ENCODE peak calls at places on chromosomes 4 and X, in eight cellular contexts. U, W, P, H, J, T, I and X are unnamed samples. For H3K27me3, the result is how much of the 10 kb centered on the place peaks cover.

GRCh38 chrX:39416547-39417262 is 615.4 kb downstream of the MID1IP1 start:
- DNase-seq in T (no peak), I (no peak), W (no peak), U (no peak), J (no peak), H (no peak), P (no peak), X (no peak)

GRCh38 chrX:39203427-39203826 is 402.2 kb downstream of the MID1IP1 start:
- DNase-seq in I (no peak), W (no peak), T (no peak), U (no peak), J (no peak), H (no peak), P (no peak), X (no peak)

GRCh38 chr4:41359069-41359769 is 102.5 kb downstream of the UCHL1 start:
- DNase-seq in H (no peak), J (no peak), I (no peak), W (peak), U (no peak), T (no peak), P (no peak), X (no peak)

GRCh38 chrX:71917621-71918341 is 7.1 kb downstream of the NHSL2 start:
- DNase-seq in P (no peak), H (peak), T (no peak), U (no peak), J (peak), W (no peak), I (no peak), X (no peak)

GRCh38 chrX:95318882-95319281 is 1365.8 kb upstream of the DIAPH2 start:
- DNase-seq in U (no peak), T (no peak), H (no peak), J (no peak), I (no peak), P (no peak), W (no peak), X (no peak)

GRCh38 chr4:77155631-77156345 is 1.2 kb upstream of the CCNG2 start:
- DNase-seq in W (peak), J (no peak), T (no peak), U (no peak), H (no peak), I (no peak), P (no peak), X (no peak)

GRCh38 chrX:96683997-96684338 is 674 bp upstream of the DIAPH2 start:
- DNase-seq in P (no peak), U (no peak), J (no peak), H (no peak), I (no peak), W (no peak), T (no peak), X (no peak)

GRCh38 chrX:111254896-111255693 is 15.2 kb downstream of the CAPN6 start:
- DNase-seq in H (no peak), J (no peak), W (no peak), I (no peak), U (no peak), T (no peak), P (no peak), X (no peak)

GRCh38 chr4:6963139-6963611 is 53.5 kb downstream of the TBC1D14 start:
- DNase-seq in H (no peak), T (no peak), W (peak), U (no peak), P (no peak), I (no peak), J (peak), X (no peak)

GRCh38 chr4:123667496-123667895 is 270.9 kb downstream of the SPRY1 start:
- DNase-seq in J (peak), U (no peak), W (no peak), T (no peak), P (no peak), I (no peak), H (no peak), X (no peak)

GRCh38 chrX:24229967-24230366 is 80.4 kb downstream of the ZFX start:
- DNase-seq in H (no peak), U (no peak), I (no peak), P (no peak), W (peak), T (no peak), J (no peak), X (no peak)

GRCh38 chr4:6663596-6664393 is 23.3 kb downstream of the MRFAP1 start:
- DNase-seq in J (no peak), H (no peak), P (no peak), W (no peak), T (peak), I (no peak), U (no peak), X (no peak)

GRCh38 chrX:101452051-101452450 is 33.2 kb upstream of the ARMCX4 start:
- DNase-seq in P (no peak), T (no peak), I (no peak), W (no peak), U (no peak), H (no peak), J (no peak), X (no peak)

GRCh38 chr4:8599657-8600056 is 7.1 kb downstream of the CPZ start:
- DNase-seq in T (no peak), J (peak), W (no peak), U (no peak), I (no peak), H (no peak), P (peak), X (no peak)

GRCh38 chrX:22952011-22952410 is 47.7 kb upstream of the DDX53 start:
- DNase-seq in I (no peak), T (no peak), H (no peak), J (peak), P (no peak), W (no peak), U (no peak), X (no peak)

GRCh38 chrX:132615396-132616131 is 126.7 kb upstream of the MBNL3 start:
- DNase-seq in H (peak), T (no peak), I (no peak), U (peak), W (peak), J (peak), P (peak), X (peak)

GRCh38 chr4:180828455-180829018 is 1414.7 kb upstream of the TENM3 start:
- DNase-seq in H (no peak), U (no peak), W (peak), T (no peak), J (peak), P (no peak), I (no peak), X (peak)

GRCh38 chrX:77597511-77597910 is 150.3 kb downstream of the FGF16 start:
- DNase-seq in T (no peak), P (no peak), H (no peak), J (no peak), U (no peak), W (no peak), I (no peak), X (no peak)

GRCh38 chrX:100731441-100732281 is at the start of gene SYTL4:
- DNase-seq in T (peak), W (peak), H (peak), I (no peak), U (peak), P (peak), J (no peak), X (peak)

GRCh38 chr4:124980276-124980752 is 267.8 kb upstream of the ANKRD50 start:
- DNase-seq in U (no peak), W (no peak), P (no peak), I (no peak), T (no peak), H (no peak), J (peak), X (no peak)

GRCh38 chrX:153582896-153583295 is 16.0 kb downstream of the CCNQ start:
- DNase-seq in J (peak), I (no peak), T (no peak), H (no peak), U (peak), W (peak), P (no peak), X (peak)

DNA sequence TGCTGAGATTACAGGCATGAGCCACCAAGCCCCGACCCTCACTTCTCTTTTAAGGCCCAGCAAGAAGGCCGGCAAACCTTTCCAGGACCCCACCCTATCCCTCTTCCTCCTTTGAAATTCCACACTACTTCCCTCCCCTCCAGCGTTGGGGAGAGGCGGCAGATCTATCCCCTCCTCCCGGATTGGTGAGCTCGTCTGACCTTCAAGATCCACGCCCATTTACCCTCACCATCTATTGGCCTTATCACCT is 4.5 kb upstream of the PRICKLE3 start:
- DNase-seq in H (no peak), W (no peak), P (peak), I (no peak), T (peak), U (no peak), J (no peak), X (no peak)
- TF ChIP-seq POLR2A in H (peak), W (no peak), P (peak), I (no peak), T (no peak), U (no peak), J (no peak), X (peak)

DNA sequence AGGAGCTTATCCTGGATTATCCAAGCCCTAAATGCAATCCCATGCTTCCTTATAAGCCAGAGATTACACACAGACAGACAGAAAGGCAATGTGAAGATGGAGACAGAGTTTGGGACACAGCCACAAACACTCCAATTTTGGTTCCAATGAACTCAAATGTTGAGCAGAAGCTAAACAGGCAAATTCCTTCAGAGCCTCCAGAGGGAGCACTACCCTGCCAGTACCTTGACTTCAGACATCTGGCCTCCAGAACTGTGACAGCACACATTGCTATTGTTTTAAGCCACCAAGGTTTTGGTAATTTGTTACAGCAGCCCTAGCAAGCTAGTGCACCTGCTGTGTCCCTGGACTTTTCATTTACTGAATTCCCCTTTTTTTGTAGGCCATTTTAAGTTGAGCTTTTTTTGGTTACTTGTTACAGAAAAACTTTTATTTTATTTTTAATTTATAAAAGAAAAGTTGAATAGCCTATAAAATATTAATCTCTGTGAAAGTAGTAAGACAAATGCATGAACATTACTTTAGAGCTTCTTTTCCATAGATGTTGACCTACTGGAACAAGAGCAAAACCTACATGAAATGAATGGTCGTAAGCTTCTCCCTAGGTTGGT is 33.4 kb upstream of the SRD5A3 start:
- DNase-seq in T (peak), W (peak), H (peak), I (no peak), P (no peak), J (peak), U (peak), X (no peak)
- H3K27me3 ChIP-seq in T (under half), W (under half), H (under half), I (under half), P (under half), J (under half), U (under half), X (under half)

DNA sequence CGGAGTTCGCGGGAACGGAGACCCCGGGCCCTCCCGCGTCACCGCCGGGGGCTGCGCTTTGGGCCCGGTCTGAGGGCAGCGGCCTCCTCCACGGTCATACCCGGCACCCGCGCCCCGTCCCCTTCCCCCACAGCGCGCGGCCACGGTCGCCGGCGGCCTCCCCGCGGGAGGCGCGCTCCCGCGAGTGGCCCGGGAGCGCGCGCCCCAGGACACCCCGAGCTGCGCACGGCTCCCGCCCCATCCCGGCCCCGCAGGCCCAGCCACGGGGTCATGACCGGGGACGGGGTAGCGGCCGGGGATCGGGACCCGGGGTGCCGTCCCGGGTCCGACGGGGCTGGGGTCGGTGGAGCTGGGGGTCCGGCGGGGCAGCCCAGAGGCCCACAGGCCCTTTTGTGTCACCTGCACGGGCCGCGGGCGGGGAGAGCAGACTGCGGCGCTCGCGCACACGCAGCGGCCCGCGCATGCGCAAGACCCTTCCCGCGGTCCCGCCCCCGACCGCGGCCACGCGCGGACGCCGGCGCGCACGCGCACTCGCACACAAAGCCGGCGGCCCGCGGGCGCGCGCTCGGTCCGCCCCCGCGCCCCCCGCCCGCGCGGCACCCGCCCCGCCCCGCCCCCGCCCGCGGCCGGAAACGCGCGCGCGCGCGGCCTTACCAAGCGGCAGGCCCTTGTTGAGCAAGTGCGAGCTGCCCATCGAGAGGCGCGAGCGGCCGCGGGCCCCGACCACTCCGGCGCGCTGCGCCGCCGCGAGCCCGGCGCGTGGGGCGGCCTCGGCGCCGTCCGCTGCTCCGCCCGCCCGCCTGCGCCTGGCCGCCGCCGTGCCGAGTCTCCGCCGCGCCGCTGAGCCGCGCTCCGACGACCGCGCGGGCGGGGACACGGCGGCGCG is at the start of gene CTBP1:
- DNase-seq in P (peak), U (peak), J (peak), I (no peak), H (peak), T (peak), W (peak), X (peak)
- TF ChIP-seq POLR2A in P (peak), U (no peak), J (peak), I (no peak), H (no peak), T (no peak), W (peak), X (peak)

DNA sequence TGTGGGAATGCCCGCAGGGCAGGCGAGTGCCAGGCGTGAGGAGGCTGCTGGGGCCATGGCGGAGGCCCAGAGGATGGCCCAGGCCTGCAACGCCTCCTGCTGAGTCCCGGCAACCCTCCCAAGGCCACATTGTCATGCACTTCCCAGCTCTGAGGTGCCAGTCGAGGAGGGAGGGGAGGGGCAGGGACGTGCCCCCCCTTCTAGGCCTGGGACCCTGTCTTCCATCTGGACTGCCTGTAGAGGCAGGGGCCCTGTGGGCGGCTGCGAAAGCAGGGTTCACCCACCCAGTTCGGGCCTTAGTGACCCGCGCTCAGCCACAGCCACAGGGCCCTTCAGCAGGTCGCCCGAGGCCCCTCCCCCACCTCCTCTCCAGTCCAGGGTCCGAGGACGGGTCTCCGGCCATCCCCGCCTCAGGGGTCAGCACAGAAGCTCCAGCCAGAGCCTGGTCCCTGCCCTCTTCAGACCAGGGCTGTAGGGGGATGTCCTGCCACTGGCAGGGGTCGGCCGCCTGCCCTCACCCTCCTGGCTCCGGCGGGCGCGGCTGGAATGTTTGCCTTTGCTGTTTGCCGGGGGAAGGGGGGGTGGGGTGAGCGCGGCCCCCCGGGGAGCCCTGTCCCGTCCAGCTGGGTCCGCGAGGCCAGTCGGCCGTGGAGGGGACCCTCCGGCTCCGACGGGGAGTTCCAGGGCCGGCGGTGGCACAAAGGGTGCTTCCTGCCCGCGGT is 26.6 kb upstream of the FGFR3 start:
- DNase-seq in W (peak), I (no peak), P (no peak), U (no peak), J (no peak), T (no peak), H (no peak), X (no peak)
- H3K27me3 ChIP-seq in W (under half), I (half or more), P (under half), U (under half), J (under half), T (under half), H (under half), X (under half)

DNA sequence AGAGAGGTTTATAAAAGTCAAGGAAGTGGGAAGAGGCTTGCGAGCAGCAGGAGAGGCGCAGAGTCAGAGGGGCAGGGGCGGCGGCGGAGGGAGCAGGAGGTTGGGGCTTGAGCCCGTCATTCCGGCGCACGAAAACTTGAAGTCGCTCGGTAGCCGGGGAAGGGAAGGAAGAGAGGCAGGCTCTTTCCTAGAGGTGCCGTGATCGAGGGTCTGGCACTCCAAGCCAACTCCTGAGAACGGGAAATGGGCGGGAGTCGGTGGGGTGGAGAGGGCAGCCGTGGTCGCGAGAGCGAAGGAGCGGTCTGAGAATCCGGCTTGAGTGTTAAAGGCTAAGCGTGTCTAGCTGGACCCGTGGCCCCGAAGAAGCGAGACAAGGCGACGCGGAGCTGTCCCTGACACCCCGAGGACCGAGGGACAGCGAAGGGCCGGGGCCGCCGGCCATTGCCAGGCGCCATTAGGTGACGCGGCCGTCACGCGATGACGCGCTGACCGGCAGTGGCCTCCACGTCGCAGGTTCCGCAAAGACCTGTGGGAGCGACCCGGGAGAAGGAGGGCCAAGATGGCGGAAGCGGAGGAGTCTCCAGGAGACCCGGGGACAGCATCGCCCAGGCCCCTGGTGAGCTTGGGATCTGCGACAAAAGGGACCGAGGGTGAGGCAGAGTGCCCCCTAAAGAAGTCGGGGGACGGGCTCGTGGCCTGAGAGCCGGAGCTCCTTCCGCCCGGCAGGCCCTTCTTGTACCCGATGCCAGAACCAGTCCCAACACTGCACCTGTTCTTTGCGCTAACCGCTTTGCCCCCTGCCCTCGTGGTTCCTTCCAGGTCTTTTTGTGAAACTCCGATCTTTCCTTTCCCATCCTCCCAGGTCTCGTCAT is at the start of gene YIPF6:
- DNase-seq in I (no peak), W (peak), U (peak), J (peak), H (peak), P (peak), T (peak), X (peak)
- TF ChIP-seq POLR2A in I (no peak), W (peak), U (no peak), J (peak), H (peak), P (peak), T (no peak), X (peak)

GRCh38 chrX:20863649-20864048 is 510.6 kb upstream of the CNKSR2 start:
- DNase-seq in P (no peak), T (no peak), W (no peak), U (no peak), H (no peak), I (no peak), J (no peak), X (no peak)

GRCh38 chrX:20857746-20858145 is 516.5 kb upstream of the CNKSR2 start:
- DNase-seq in J (no peak), P (no peak), W (no peak), I (no peak), H (no peak), T (no peak), U (no peak), X (no peak)

GRCh38 chrX:20861113-20861512 is 513.1 kb upstream of the CNKSR2 start:
- DNase-seq in W (no peak), U (no peak), I (no peak), T (no peak), J (no peak), P (no peak), H (no peak), X (no peak)
- H3K27me3 ChIP-seq in W (under half), U (under half), I (under half), T (under half), J (under half), P (under half), H (under half), X (under half)

GRCh38 chr4:99833766-99834165 is 17.1 kb downstream of the DAPP1 start:
- DNase-seq in J (no peak), U (no peak), W (no peak), P (no peak), H (no peak), I (no peak), T (no peak), X (no peak)

GRCh38 chr4:99834569-99834968 is 17.9 kb downstream of the DAPP1 start:
- DNase-seq in J (no peak), I (no peak), W (no peak), P (no peak), U (no peak), T (no peak), H (no peak), X (no peak)

GRCh38 chr4:99835942-99836341 is 19.3 kb downstream of the DAPP1 start:
- DNase-seq in W (no peak), I (no peak), U (no peak), J (no peak), H (no peak), P (no peak), T (no peak), X (no peak)

GRCh38 chr4:99832313-99832712 is 15.7 kb downstream of the DAPP1 start:
- DNase-seq in J (no peak), W (peak), I (no peak), H (no peak), T (no peak), P (no peak), U (peak), X (peak)

DNA sequence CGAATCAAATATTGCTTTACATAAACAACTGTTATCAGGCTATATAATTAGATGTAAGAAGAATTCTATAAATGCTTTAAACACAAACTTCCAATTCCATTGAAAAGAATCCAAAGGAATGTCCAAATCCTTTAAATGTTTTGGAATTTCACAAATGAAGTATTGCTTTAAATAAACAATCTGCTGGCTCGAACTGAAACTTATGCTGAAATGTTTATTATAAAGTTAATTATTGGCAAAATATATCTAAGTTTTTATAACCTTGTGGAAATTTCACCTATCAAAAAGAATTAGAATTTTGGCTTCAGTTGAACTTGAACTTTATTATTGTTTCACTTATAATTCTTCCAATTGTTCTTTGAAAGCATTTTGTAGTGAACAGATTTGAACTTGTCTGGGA is 16.2 kb downstream of the DAPP1 start:
- DNase-seq in P (no peak), U (no peak), J (no peak), W (no peak), H (no peak), T (no peak), I (no peak), X (no peak)
- TF ChIP-seq POLR2A in P (no peak), U (no peak), J (no peak), W (no peak), H (no peak), T (no peak), I (no peak), X (no peak)

GRCh38 chrX:17192111-17192510 is 182.9 kb upstream of the NHS start:
- DNase-seq in P (no peak), T (no peak), H (no peak), U (no peak), W (no peak), I (no peak), J (no peak), X (no peak)
- H3K27me3 ChIP-seq in P (under half), T (under half), H (under half), U (under half), W (under half), I (under half), J (under half), X (under half)